ENCODE peak calls at places on chromosome X, in seven cellular contexts. H, P, Y, O, C, L and S are unnamed samples.

GRCh38 chrX:46485897-46486296 is 59.3 kb downstream of the ZNF674 start:
- DNase-seq in H (no peak), P (no peak), Y (no peak), O (peak; percentile 44), C (no peak), L (no peak), S (no peak)

GRCh38 chrX:53088136-53088974 is 5.6 kb upstream of the KANTR start:
- DNase-seq in H (peak; percentile 38), P (peak; percentile 79), Y (peak; percentile 85), O (peak; percentile 84), C (peak; percentile 58), L (peak; percentile 66), S (peak; percentile 77)

GRCh38 chrX:153411988-153412574 is 809 bp downstream of the ZFP92 start:
- DNase-seq in H (no peak), P (no peak), Y (no peak), O (no peak), C (no peak), L (no peak), S (no peak)

GRCh38 chrX:153334654-153335295 is 822 bp downstream of the ZNF275 start:
- DNase-seq in H (no peak), P (no peak), Y (no peak), O (no peak), C (no peak), L (no peak), S (no peak)

GRCh38 chrX:99777912-99778311 is 632.2 kb downstream of the PCDH19 start:
- DNase-seq in H (no peak), P (no peak), Y (no peak), O (no peak), C (no peak), L (no peak), S (no peak)

GRCh38 chrX:129931411-129932136 is 25.6 kb downstream of the UTP14A start:
- DNase-seq in H (peak; percentile 71), P (peak; percentile 94), Y (peak; percentile 96), O (peak; percentile 84), C (peak; percentile 96), L (peak; percentile 73), S (peak; percentile 83)

GRCh38 chrX:48468693-48469691 is 1.1 kb downstream of the SLC38A5 start:
- DNase-seq in H (no peak), P (no peak), Y (no peak), O (peak; percentile 48), C (no peak), L (no peak), S (no peak)

GRCh38 chrX:151227637-151228036 is 51.3 kb downstream of the GPR50 start:
- DNase-seq in H (no peak), P (no peak), Y (no peak), O (peak; percentile 33), C (no peak), L (no peak), S (peak; percentile 37)

GRCh38 chrX:121011254-121011653 is 25.7 kb upstream of the CT47A1 start:
- DNase-seq in H (no peak), P (no peak), Y (no peak), O (no peak), C (no peak), L (no peak), S (no peak)

GRCh38 chrX:151871244-151871643 is 41.4 kb upstream of the MAGEA4 start:
- DNase-seq in H (peak; percentile 88), P (no peak), Y (peak; percentile 89), O (no peak), C (peak; percentile 90), L (peak; percentile 67), S (no peak)

GRCh38 chrX:44785652-44786051 is 58.2 kb upstream of the DUSP21 start:
- DNase-seq in H (peak; percentile 48), P (no peak), Y (peak; percentile 80), O (no peak), C (peak; percentile 68), L (peak; percentile 8), S (no peak)

GRCh38 chrX:30935985-30936384 is 46.9 kb upstream of the TAB3 start:
- DNase-seq in H (no peak), P (no peak), Y (peak; percentile 4), O (peak; percentile 20), C (peak; percentile 16), L (no peak), S (peak; percentile 7)

GRCh38 chrX:118183606-118184005 is 67.0 kb upstream of the KLHL13 start:
- DNase-seq in H (no peak), P (no peak), Y (no peak), O (no peak), C (no peak), L (no peak), S (no peak)

GRCh38 chrX:119579414-119579813 is 5.1 kb downstream of the UBE2A start:
- DNase-seq in H (no peak), P (no peak), Y (no peak), O (no peak), C (no peak), L (no peak), S (no peak)

GRCh38 chrX:103157511-103158316 is 57.2 kb upstream of the BEX4 start:
- DNase-seq in H (no peak), P (no peak), Y (peak; percentile 66), O (no peak), C (peak; percentile 37), L (peak; percentile 5), S (peak; percentile 21)

GRCh38 chrX:19225906-19226305 is 103.6 kb upstream of the ADGRG2 start:
- DNase-seq in H (no peak), P (no peak), Y (peak; percentile 13), O (peak; percentile 10), C (no peak), L (no peak), S (no peak)

GRCh38 chrX:40130207-40130606 is 32.4 kb upstream of the BCOR start:
- DNase-seq in H (no peak), P (no peak), Y (peak; percentile 37), O (no peak), C (peak; percentile 61), L (peak; percentile 20), S (no peak)

GRCh38 chrX:40131644-40132376 is 34.1 kb upstream of the BCOR start:
- DNase-seq in H (no peak), P (no peak), Y (no peak), O (no peak), C (no peak), L (no peak), S (no peak)

GRCh38 chrX:40122487-40122886 is 24.7 kb upstream of the BCOR start:
- DNase-seq in H (no peak), P (no peak), Y (no peak), O (no peak), C (no peak), L (no peak), S (no peak)

GRCh38 chrX:40121618-40122017 is 23.9 kb upstream of the BCOR start:
- DNase-seq in H (no peak), P (no peak), Y (no peak), O (no peak), C (no peak), L (no peak), S (no peak)

DNA sequence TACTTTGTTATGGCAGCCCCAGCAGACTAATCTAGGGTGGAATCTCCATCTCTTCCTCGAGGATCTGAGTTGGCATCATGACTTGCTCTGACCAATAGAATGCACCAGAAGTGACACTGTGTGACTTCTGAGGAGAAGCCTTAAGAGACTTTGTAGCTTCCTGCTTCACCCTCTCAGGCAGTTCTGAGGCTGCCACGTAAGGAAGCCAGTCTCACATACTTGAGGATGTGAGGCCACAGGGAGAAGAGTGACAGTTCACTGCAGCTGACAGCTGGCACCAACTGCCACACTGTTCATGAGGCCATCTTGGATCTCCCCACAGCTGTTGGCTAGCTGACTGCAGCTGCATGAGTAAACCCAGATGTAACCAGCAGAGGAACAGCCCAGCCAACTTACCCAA is 29.3 kb upstream of the BCOR start:
- DNase-seq in H (no peak), P (no peak), Y (peak; percentile 41), O (no peak), C (no peak), L (no peak), S (no peak)
- TF ChIP-seq CTCF in H (no peak), P (no peak), Y (no peak), O (no peak), C (no peak), L (no peak), S (no peak)

GRCh38 chrX:136767104-136767941 is 13.4 kb downstream of the ARHGEF6 start:
- DNase-seq in H (no peak), P (peak; percentile 72), Y (peak; percentile 76), O (peak; percentile 64), C (peak; percentile 62), L (peak; percentile 12), S (peak; percentile 63)
- TF ChIP-seq CTCF in H (peak; percentile 8), P (peak; percentile 47), Y (peak; percentile 2), O (no peak), C (no peak), L (peak; percentile 17), S (no peak)

GRCh38 chrX:11210397-11210796 is 82.8 kb upstream of the AMELX start:
- DNase-seq in H (no peak), P (no peak), Y (peak; percentile 33), O (no peak), C (peak; percentile 41), L (no peak), S (no peak)

GRCh38 chrX:11214346-11215190 is 78.6 kb upstream of the AMELX start:
- DNase-seq in H (no peak), P (no peak), Y (no peak), O (no peak), C (no peak), L (no peak), S (no peak)

GRCh38 chrX:11212741-11213140 is 80.5 kb upstream of the AMELX start:
- DNase-seq in H (no peak), P (no peak), Y (no peak), O (peak; percentile 13), C (no peak), L (no peak), S (no peak)

GRCh38 chrX:11209798-11210197 is 83.4 kb upstream of the AMELX start:
- DNase-seq in H (no peak), P (no peak), Y (peak; percentile 7), O (no peak), C (peak; percentile 0), L (no peak), S (no peak)

DNA sequence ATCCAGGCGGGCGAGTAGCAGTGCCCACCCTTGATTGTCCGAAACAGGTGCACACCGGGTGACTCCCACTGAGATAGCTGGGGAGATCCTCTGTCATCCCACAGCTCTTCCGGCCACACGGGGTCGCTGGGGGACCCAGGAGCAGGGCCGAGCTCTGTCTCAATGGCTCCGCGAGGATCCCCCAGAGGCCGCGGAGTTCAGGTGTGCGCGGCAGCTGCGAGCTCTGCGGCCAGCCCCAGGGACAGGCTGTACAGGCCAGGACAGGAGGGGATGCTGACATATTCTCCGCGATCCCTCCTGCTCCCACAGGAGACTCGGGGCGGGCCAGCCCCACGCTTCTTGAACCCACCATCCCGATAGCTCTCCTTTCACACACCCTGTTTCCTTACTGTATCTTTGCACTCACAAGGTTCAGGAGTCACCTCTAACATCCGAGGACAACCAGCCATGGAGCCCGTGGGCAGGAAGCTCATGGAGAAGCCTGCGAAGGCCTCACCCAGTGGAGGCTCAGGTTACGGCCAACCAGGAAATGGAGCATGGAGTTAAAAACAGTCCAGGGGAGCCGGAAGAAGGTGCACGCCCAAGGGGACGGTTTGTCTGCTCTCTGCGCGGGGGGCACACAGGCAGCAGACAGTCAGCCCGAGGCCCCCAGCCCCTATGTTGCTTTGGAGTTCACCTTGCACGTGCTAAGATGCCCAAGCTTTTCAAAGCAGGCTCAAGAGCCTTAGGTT is 77.9 kb upstream of the AMELX start:
- DNase-seq in H (no peak), P (no peak), Y (no peak), O (peak; percentile 58), C (no peak), L (no peak), S (no peak)
- TF ChIP-seq CTCF in H (no peak), P (no peak), Y (no peak), O (no peak), C (no peak), L (no peak), S (no peak)

DNA sequence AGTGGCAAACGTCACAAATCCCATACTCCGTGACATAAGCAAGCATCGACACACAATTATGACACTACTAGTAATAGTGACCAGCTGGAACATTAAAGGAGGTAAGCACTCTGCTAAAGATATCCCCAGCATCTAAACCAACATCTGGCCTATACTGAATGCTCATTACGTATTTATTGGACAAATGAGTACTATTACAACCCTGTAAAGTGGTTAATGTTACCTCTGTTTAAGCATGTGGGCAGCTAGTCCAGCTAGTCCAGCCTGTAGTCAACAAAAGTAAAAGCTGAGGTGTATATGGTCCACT is 419 bp upstream of the RPGR start:
- DNase-seq in H (no peak), P (no peak), Y (no peak), O (no peak), C (no peak), L (no peak), S (no peak)
- TF ChIP-seq CTCF in H (no peak), P (peak; percentile 1), Y (no peak), O (no peak), C (no peak), L (no peak), S (no peak)